ENCODE peak calls at places on chromosomes 16 and 17, in nine cellular contexts. I is activated CD8-positive, alpha-beta memory T cell treated with anti-CD3 and anti-CD28 coated beads, Interleukin-2, amount 10 ng/mL, durations not matched to agents 7 days and 5 days; K is upper lobe of left lung; H is CD4-positive, alpha-beta T cell; G is right lobe of liver; V is naive thymus-derived CD8-positive, alpha-beta T cell; Z is foreskin keratinocyte; X is heart right ventricle; M is body of pancreas. N is an unnamed sample.

GRCh38 chr16:69781118-69781517 is 19.0 kb downstream of the WWP2 start:
- ATAC-seq in I (no peak), K (no peak), H (no peak), G (no peak), V (peak), Z (no peak), X (no peak), M (no peak), N (no peak)

GRCh38 chr17:35235289-35235688 is 7.6 kb upstream of the SLFN5 start:
- ATAC-seq in I (no peak), K (no peak), H (no peak), G (no peak), V (peak), Z (no peak), X (no peak), M (no peak), N (no peak)

GRCh38 chr16:88948781-88949490 is 28.1 kb downstream of the CBFA2T3 start:
- ATAC-seq in I (no peak), K (no peak), H (no peak), G (no peak), V (no peak), Z (no peak), X (no peak), M (no peak), N (no peak)

GRCh38 chr16:46850619-46851555 is 19.9 kb upstream of the C16orf87 start:
- ATAC-seq in I (no peak), K (no peak), H (no peak), G (no peak), V (no peak), Z (no peak), X (no peak), M (no peak), N (no peak)

GRCh38 chr17:81253358-81254131 is 14.4 kb downstream of the NDUFAF8 start:
- ATAC-seq in I (peak), K (no peak), H (peak), G (peak), V (peak), Z (no peak), X (no peak), M (peak), N (peak)

GRCh38 chr17:37608369-37609169 is 649 bp downstream of the SYNRG start:
- ATAC-seq in I (peak), K (peak), H (peak), G (peak), V (no peak), Z (peak), X (peak), M (peak), N (peak)

GRCh38 chr17:37089998-37090397 is 141.2 kb downstream of the AATF start:
- ATAC-seq in I (peak), K (no peak), H (peak), G (peak), V (peak), Z (no peak), X (peak), M (no peak), N (peak)

GRCh38 chr16:49838639-49839461 is 17.1 kb downstream of the ZNF423 start:
- ATAC-seq in I (no peak), K (no peak), H (no peak), G (no peak), V (no peak), Z (peak), X (peak), M (peak), N (no peak)

GRCh38 chr17:46147167-46147749 is 46.0 kb downstream of the KANSL1 start:
- ATAC-seq in I (no peak), K (no peak), H (peak), G (no peak), V (peak), Z (no peak), X (no peak), M (no peak), N (peak)

GRCh38 chr16:51376080-51376479 is 225.0 kb upstream of the SALL1 start:
- ATAC-seq in I (no peak), K (no peak), H (no peak), G (no peak), V (no peak), Z (no peak), X (no peak), M (no peak), N (no peak)

GRCh38 chr17:46865100-46865499 is 13.7 kb downstream of the WNT9B start:
- ATAC-seq in I (peak), K (no peak), H (no peak), G (no peak), V (peak), Z (no peak), X (no peak), M (no peak), N (no peak)

GRCh38 chr16:11306997-11307638 is 26.0 kb upstream of the PRM1 start:
- ATAC-seq in I (no peak), K (peak), H (no peak), G (peak), V (no peak), Z (no peak), X (no peak), M (no peak), N (peak)

GRCh38 chr16:31181102-31181830 is 1.3 kb downstream of the FUS start:
- ATAC-seq in I (peak), K (no peak), H (no peak), G (no peak), V (no peak), Z (no peak), X (no peak), M (no peak), N (peak)

GRCh38 chr16:88430185-88430523 is 22.9 kb upstream of the ZFPM1 start:
- ATAC-seq in I (peak), K (no peak), H (peak), G (peak), V (peak), Z (no peak), X (peak), M (no peak), N (peak)

GRCh38 chr16:48487287-48487686 is 102.1 kb upstream of the SIAH1 start:
- ATAC-seq in I (no peak), K (no peak), H (no peak), G (no peak), V (no peak), Z (peak), X (no peak), M (no peak), N (no peak)

GRCh38 chr17:33171931-33172330 is 121.2 kb downstream of the ASIC2 start:
- ATAC-seq in I (no peak), K (no peak), H (no peak), G (no peak), V (no peak), Z (no peak), X (no peak), M (no peak), N (no peak)

GRCh38 chr16:4700997-4701743 is 7.8 kb downstream of the NUDT16L1 start:
- ATAC-seq in I (no peak), K (no peak), H (no peak), G (peak), V (no peak), Z (peak), X (peak), M (no peak), N (no peak)

GRCh38 chr16:79307214-79307613 is 293.3 kb downstream of the MAF start:
- ATAC-seq in I (no peak), K (peak), H (no peak), G (peak), V (no peak), Z (no peak), X (peak), M (no peak), N (no peak)

GRCh38 chr17:28225271-28225670 is 93.7 kb upstream of the TMEM97 start:
- ATAC-seq in I (no peak), K (no peak), H (no peak), G (no peak), V (no peak), Z (no peak), X (peak), M (no peak), N (no peak)

GRCh38 chr16:53891409-53892139 is 187.6 kb downstream of the FTO start:
- ATAC-seq in I (peak), K (no peak), H (no peak), G (no peak), V (no peak), Z (no peak), X (no peak), M (no peak), N (no peak)

GRCh38 chr16:56198044-56198754 is 6.9 kb downstream of the GNAO1 start:
- ATAC-seq in I (no peak), K (no peak), H (no peak), G (no peak), V (no peak), Z (no peak), X (no peak), M (no peak), N (peak)

GRCh38 chr17:82314012-82314720 is 3.2 kb downstream of the CD7 start:
- ATAC-seq in I (no peak), K (no peak), H (no peak), G (no peak), V (no peak), Z (no peak), X (no peak), M (no peak), N (no peak)

GRCh38 chr16:82741073-82741615 is 114.4 kb downstream of the CDH13 start:
- ATAC-seq in I (no peak), K (no peak), H (no peak), G (no peak), V (no peak), Z (peak), X (no peak), M (no peak), N (no peak)